ENCODE peak calls at places on chromosomes 4 and X, in nine cellular contexts. N, R, J, C, F, S, K, Q and X are unnamed samples.

GRCh38 chrX:22194207-22194606 is 78.5 kb upstream of the CBLL2 start:
- DNase-seq in N (no peak), R (no peak), J (no peak), C (no peak), F (no peak), S (no peak), K (no peak), Q (no peak), X (no peak)

GRCh38 chr4:1090465-1091440 is 22.6 kb downstream of the RNF212 start:
- DNase-seq in N (no peak), R (no peak), J (no peak), C (no peak), F (no peak), S (no peak), K (no peak), Q (no peak), X (no peak)

GRCh38 chr4:139676913-139677585 is 11.4 kb downstream of the MGST2 start:
- DNase-seq in N (no peak), R (no peak), J (no peak), C (no peak), F (no peak), S (no peak), K (no peak), Q (no peak), X (no peak)

GRCh38 chr4:83947811-83948210 is 411.9 kb downstream of the GPAT3 start:
- DNase-seq in N (peak; percentile 26), R (no peak), J (no peak), C (no peak), F (no peak), S (no peak), K (no peak), Q (no peak), X (no peak)

GRCh38 chr4:186021461-186022167 is 47.3 kb upstream of the TLR3 start:
- DNase-seq in N (peak; percentile 63), R (no peak), J (no peak), C (peak; percentile 66), F (peak; percentile 70), S (no peak), K (no peak), Q (peak; percentile 52), X (no peak)

GRCh38 chr4:80182237-80182866 is 15.0 kb upstream of the PRDM8 start:
- DNase-seq in N (no peak), R (no peak), J (no peak), C (no peak), F (no peak), S (no peak), K (no peak), Q (no peak), X (no peak)

GRCh38 chr4:24382381-24382780 is 202.0 kb downstream of the DHX15 start:
- DNase-seq in N (no peak), R (no peak), J (no peak), C (no peak), F (no peak), S (no peak), K (no peak), Q (no peak), X (peak; percentile 79)

GRCh38 chr4:137393043-137393442 is 139.3 kb downstream of the PCDH18 start:
- DNase-seq in N (peak; percentile 11), R (no peak), J (no peak), C (peak; percentile 58), F (no peak), S (no peak), K (peak; percentile 48), Q (no peak), X (no peak)

GRCh38 chr4:109444182-109444844 is 10.7 kb downstream of the SEC24B start:
- DNase-seq in N (no peak), R (no peak), J (no peak), C (no peak), F (no peak), S (no peak), K (no peak), Q (no peak), X (no peak)

GRCh38 chrX:154333837-154334271 is 38.3 kb downstream of the TKTL1 start:
- DNase-seq in N (no peak), R (no peak), J (no peak), C (no peak), F (no peak), S (no peak), K (no peak), Q (no peak), X (no peak)

GRCh38 chrX:134171661-134172587 is 65.1 kb upstream of the CCDC160 start:
- DNase-seq in N (no peak), R (peak; percentile 19), J (peak; percentile 37), C (peak; percentile 22), F (no peak), S (no peak), K (peak; percentile 50), Q (peak; percentile 40), X (no peak)

GRCh38 chrX:134174859-134175258 is 62.1 kb upstream of the CCDC160 start:
- DNase-seq in N (peak; percentile 61), R (no peak), J (no peak), C (no peak), F (no peak), S (no peak), K (no peak), Q (no peak), X (no peak)

GRCh38 chrX:134173541-134174272 is 63.3 kb upstream of the CCDC160 start:
- DNase-seq in N (no peak), R (no peak), J (no peak), C (no peak), F (no peak), S (no peak), K (no peak), Q (no peak), X (no peak)

GRCh38 chrX:134172588-134173259 is 64.3 kb upstream of the CCDC160 start:
- DNase-seq in N (no peak), R (peak; percentile 24), J (peak; percentile 33), C (peak; percentile 8), F (no peak), S (peak; percentile 48), K (no peak), Q (peak; percentile 17), X (no peak)

GRCh38 chrX:134174273-134174660 is 62.7 kb upstream of the CCDC160 start:
- DNase-seq in N (no peak), R (no peak), J (no peak), C (no peak), F (no peak), S (no peak), K (no peak), Q (no peak), X (no peak)
- H3K27ac ChIP-seq in N (peak overlapping the region; percentile 96), R (no peak overlapping the region), J (no peak overlapping the region), C (no peak overlapping the region), F (no peak overlapping the region), S (no peak overlapping the region), K (no peak overlapping the region), Q (no peak overlapping the region), X (no peak overlapping the region)

GRCh38 chrX:132173647-132174046 is 45.6 kb downstream of the RAP2C start:
- DNase-seq in N (no peak), R (no peak), J (no peak), C (no peak), F (no peak), S (no peak), K (no peak), Q (no peak), X (no peak)
- H3K27me3 ChIP-seq in N (peaks cover 17% of the 10 kb centered on the region), R (peaks cover 3% of the 10 kb centered on the region), J (no peaks in the 10 kb centered on the region), C (no peaks in the 10 kb centered on the region), F (no peaks in the 10 kb centered on the region), S (no peaks in the 10 kb centered on the region), K (no peaks in the 10 kb centered on the region), Q (peaks cover 12% of the 10 kb centered on the region), X (no peaks in the 10 kb centered on the region)

GRCh38 chrX:46627044-46627443 is 53.5 kb downstream of the CHST7 start:
- DNase-seq in N (no peak), R (no peak), J (no peak), C (no peak), F (no peak), S (no peak), K (no peak), Q (no peak), X (no peak)

GRCh38 chrX:46627700-46628405 is 54.3 kb downstream of the CHST7 start:
- DNase-seq in N (no peak), R (no peak), J (no peak), C (no peak), F (no peak), S (no peak), K (no peak), Q (no peak), X (no peak)

GRCh38 chrX:46626566-46626965 is 53.0 kb downstream of the CHST7 start:
- DNase-seq in N (no peak), R (no peak), J (no peak), C (peak; percentile 22), F (no peak), S (peak; percentile 48), K (peak; percentile 53), Q (peak; percentile 40), X (no peak)

GRCh38 chrX:46630141-46630540 is 56.6 kb downstream of the CHST7 start:
- DNase-seq in N (no peak), R (no peak), J (no peak), C (no peak), F (no peak), S (no peak), K (no peak), Q (no peak), X (peak; percentile 4)

DNA sequence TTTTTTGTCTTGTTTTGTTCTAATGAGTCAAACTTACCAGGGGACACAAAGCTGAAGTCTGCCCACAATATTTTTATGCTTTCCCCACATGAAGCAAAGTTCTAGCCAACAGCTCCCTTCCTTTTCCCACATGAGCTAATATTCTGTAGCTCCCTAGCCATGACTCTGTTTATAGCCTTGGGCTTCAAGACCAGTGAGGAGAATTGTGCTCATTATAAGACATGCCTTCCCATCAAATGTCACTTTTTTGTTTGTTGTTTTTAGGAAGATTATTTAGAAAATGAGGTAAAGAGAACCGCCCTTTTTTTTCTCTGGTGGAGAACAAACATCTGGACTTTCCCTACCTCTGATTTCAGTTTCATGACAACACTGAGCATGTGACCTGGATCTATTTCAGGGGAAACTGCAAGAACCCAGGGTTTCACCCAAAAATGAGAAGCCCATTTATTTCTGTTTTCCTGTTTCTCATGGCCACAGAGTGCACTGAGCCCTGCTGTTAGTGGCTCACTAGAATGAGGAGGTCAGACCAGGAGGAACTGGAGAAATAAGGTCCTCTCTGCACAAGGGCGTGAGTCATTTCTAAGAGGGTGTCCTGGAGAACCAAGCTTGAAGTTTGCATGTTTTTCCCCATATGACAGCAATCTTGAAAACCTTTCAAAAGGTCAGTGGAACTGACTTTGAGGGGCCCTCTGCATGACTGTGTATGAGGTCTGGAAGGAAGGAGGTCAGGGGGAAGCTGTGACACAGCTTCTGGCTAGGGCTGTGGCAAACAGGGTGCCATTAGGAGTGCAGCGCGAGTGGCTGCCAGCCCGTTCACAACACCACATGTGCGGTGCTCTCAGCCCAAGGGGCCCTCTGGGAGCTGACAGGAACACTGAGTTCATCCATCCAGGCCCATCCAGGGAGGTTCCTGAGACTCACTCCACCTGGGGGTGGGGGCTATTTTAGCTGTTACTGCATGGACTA is 55.1 kb downstream of the CHST7 start:
- DNase-seq in N (no peak), R (no peak), J (no peak), C (peak; percentile 38), F (no peak), S (peak; percentile 51), K (peak; percentile 55), Q (no peak), X (no peak)
- H3K4me1 ChIP-seq in N (no peaks in the 10 kb centered on the region), R (no peaks in the 10 kb centered on the region), J (no peaks in the 10 kb centered on the region), C (peaks cover 4% of the 10 kb centered on the region), F (no peaks in the 10 kb centered on the region), S (peaks cover 25% of the 10 kb centered on the region), K (no peaks in the 10 kb centered on the region), Q (peaks cover 5% of the 10 kb centered on the region), X (no peaks in the 10 kb centered on the region)

DNA sequence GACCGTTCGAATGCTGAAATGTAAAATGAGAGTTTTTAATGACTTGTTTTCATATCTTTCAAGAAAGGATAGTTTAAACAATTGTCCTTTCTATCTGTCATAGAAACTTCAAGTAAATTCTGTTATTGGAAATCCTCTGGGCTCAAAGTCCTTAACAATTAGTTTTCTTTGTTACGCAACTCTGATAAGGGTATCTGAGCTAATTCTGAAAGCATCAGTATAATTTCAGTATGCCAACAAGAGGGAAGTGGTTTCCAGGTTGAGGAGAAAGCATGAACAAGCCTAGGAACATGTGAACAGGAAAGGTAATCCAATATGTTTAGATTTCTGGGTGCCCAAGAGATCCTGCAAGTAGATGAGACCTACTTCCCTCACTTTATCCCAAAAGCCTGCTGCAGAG is 22.0 kb downstream of the ADH7 start:
- DNase-seq in N (no peak), R (no peak), J (no peak), C (no peak), F (no peak), S (no peak), K (no peak), Q (no peak), X (no peak)
- H3K27ac ChIP-seq in N (no peak overlapping the region), R (peak overlapping the region; percentile 64), J (no peak overlapping the region), C (no peak overlapping the region), F (no peak overlapping the region), S (no peak overlapping the region), K (peak overlapping the region; percentile 68), Q (no peak overlapping the region), X (no peak overlapping the region)